ENCODE peak calls at places on chromosomes 1 and 21, in eight cellular contexts. Y is NCI-H187, F is SJSA1, H is omental fat pad, R is NCI-H748 treated with DMSO at 0.1 percent for 48 hours, J is DMS153, L is memory B cell, B is T-helper 9 cell. M is an unnamed sample.

GRCh38 chr1:64240209-64240608 is 36.8 kb downstream of the UBE2U start:
- DNase-seq in Y (no peak), F (no peak), H (no peak), R (no peak), J (no peak), L (no peak), B (no peak), M (no peak)

GRCh38 chr1:52842643-52843310 is at the start of gene ZYG11A:
- DNase-seq in Y (peak; percentile 11), F (peak; percentile 68), H (no peak), R (peak; percentile 53), J (peak; percentile 81), L (peak; percentile 71), B (peak; percentile 39), M (peak; percentile 24)

GRCh38 chr1:224211262-224211962 is 28.4 kb downstream of the DEGS1 start:
- DNase-seq in Y (no peak), F (no peak), H (no peak), R (peak; percentile 3), J (peak; percentile 33), L (no peak), B (no peak), M (peak; percentile 65)

GRCh38 chr1:243287652-243288051 is 31.8 kb downstream of the SDCCAG8 start:
- DNase-seq in Y (no peak), F (peak; percentile 35), H (no peak), R (no peak), J (no peak), L (no peak), B (no peak), M (no peak)

GRCh38 chr1:28885982-28886730 is 28.2 kb upstream of the EPB41 start:
- DNase-seq in Y (no peak), F (no peak), H (no peak), R (no peak), J (no peak), L (no peak), B (no peak), M (no peak)

GRCh38 chr1:36320291-36320758 is 3.1 kb downstream of the EVA1B start:
- DNase-seq in Y (no peak), F (no peak), H (no peak), R (no peak), J (no peak), L (no peak), B (no peak), M (no peak)

GRCh38 chr1:245177071-245177900 is 22.5 kb downstream of the KIF26B start:
- DNase-seq in Y (no peak), F (no peak), H (no peak), R (no peak), J (peak; percentile 93), L (no peak), B (no peak), M (peak; percentile 92)

GRCh38 chr1:205812271-205812877 is 624 bp downstream of the SLC41A1 start:
- DNase-seq in Y (no peak), F (peak; percentile 40), H (no peak), R (no peak), J (no peak), L (peak; percentile 25), B (no peak), M (no peak)

GRCh38 chr21:37220433-37220980 is 46.6 kb downstream of the VPS26C start:
- DNase-seq in Y (no peak), F (no peak), H (no peak), R (peak; percentile 42), J (peak; percentile 61), L (peak; percentile 19), B (peak; percentile 20), M (peak; percentile 57)

GRCh38 chr1:150528196-150528595 is 12.6 kb downstream of the FALEC start:
- DNase-seq in Y (no peak), F (no peak), H (no peak), R (no peak), J (no peak), L (no peak), B (no peak), M (no peak)

GRCh38 chr1:233656700-233657099 is 42.8 kb downstream of the KCNK1 start:
- DNase-seq in Y (no peak), F (no peak), H (no peak), R (no peak), J (no peak), L (no peak), B (no peak), M (no peak)

GRCh38 chr21:45060089-45060488 is 14.3 kb upstream of the ADARB1 start:
- DNase-seq in Y (no peak), F (no peak), H (no peak), R (no peak), J (no peak), L (no peak), B (no peak), M (no peak)

GRCh38 chr1:56139786-56140185 is 439.6 kb downstream of the PLPP3 start:
- DNase-seq in Y (no peak), F (no peak), H (no peak), R (no peak), J (no peak), L (no peak), B (no peak), M (no peak)

GRCh38 chr21:17045214-17045835 is 467.5 kb upstream of the CXADR start:
- DNase-seq in Y (no peak), F (peak; percentile 37), H (no peak), R (no peak), J (no peak), L (no peak), B (no peak), M (no peak)